ENCODE peak calls at places on chromosomes 16 and 17, in seven cellular contexts. One of them, this sample, is unnamed.

GRCh38 chr16:88467433-88468051 is 14.5 kb downstream of the ZFPM1 start:
- DNase-seq in endothelial cell of umbilical vein: no peak
- DNase-seq in stomach: no peak
- DNase-seq in HCT116: no peak
- DNase-seq in upper lobe of left lung: no peak
- DNase-seq in breast epithelium: no peak
- DNase-seq in HL-60: no peak
- DNase-seq in this sample: no peak

GRCh38 chr17:47315451-47316266 is 8.1 kb upstream of the EFCAB13 start:
- DNase-seq in endothelial cell of umbilical vein: peak; percentile 89
- DNase-seq in stomach: no peak
- DNase-seq in HCT116: peak; percentile 74
- DNase-seq in upper lobe of left lung: no peak
- DNase-seq in breast epithelium: no peak
- DNase-seq in HL-60: peak; percentile 34
- DNase-seq in this sample: peak; percentile 33

GRCh38 chr16:76639685-76640289 is 362.6 kb downstream of the CNTNAP4 start:
- DNase-seq in endothelial cell of umbilical vein: no peak
- DNase-seq in stomach: no peak
- DNase-seq in HCT116: no peak
- DNase-seq in upper lobe of left lung: no peak
- DNase-seq in breast epithelium: no peak
- DNase-seq in HL-60: no peak
- DNase-seq in this sample: no peak

GRCh38 chr17:751269-752001 is 629 bp downstream of the GEMIN4 start:
- DNase-seq in endothelial cell of umbilical vein: peak; percentile 39
- DNase-seq in stomach: peak; percentile 37
- DNase-seq in HCT116: no peak
- DNase-seq in upper lobe of left lung: no peak
- DNase-seq in breast epithelium: no peak
- DNase-seq in HL-60: no peak
- DNase-seq in this sample: peak; percentile 49

GRCh38 chr17:72077326-72077960 is 43.4 kb upstream of the SOX9 start:
- DNase-seq in endothelial cell of umbilical vein: no peak
- DNase-seq in stomach: no peak
- DNase-seq in HCT116: peak; percentile 8
- DNase-seq in upper lobe of left lung: no peak
- DNase-seq in breast epithelium: no peak
- DNase-seq in HL-60: no peak
- DNase-seq in this sample: no peak

GRCh38 chr16:66266436-66267286 is 99.8 kb upstream of the CDH5 start:
- DNase-seq in endothelial cell of umbilical vein: no peak
- DNase-seq in stomach: no peak
- DNase-seq in HCT116: no peak
- DNase-seq in upper lobe of left lung: peak; percentile 85
- DNase-seq in breast epithelium: peak; percentile 48
- DNase-seq in HL-60: no peak
- DNase-seq in this sample: peak; percentile 27

GRCh38 chr16:27486760-27487159 is 63.0 kb downstream of the GTF3C1 start:
- DNase-seq in endothelial cell of umbilical vein: no peak
- DNase-seq in stomach: no peak
- DNase-seq in HCT116: no peak
- DNase-seq in upper lobe of left lung: no peak
- DNase-seq in breast epithelium: no peak
- DNase-seq in HL-60: no peak
- DNase-seq in this sample: no peak

GRCh38 chr17:49343273-49343672 is 18.8 kb downstream of the ZNF652 start:
- DNase-seq in endothelial cell of umbilical vein: peak; percentile 14
- DNase-seq in stomach: no peak
- DNase-seq in HCT116: no peak
- DNase-seq in upper lobe of left lung: no peak
- DNase-seq in breast epithelium: no peak
- DNase-seq in HL-60: no peak
- DNase-seq in this sample: no peak

GRCh38 chr16:85524630-85525463 is 88.3 kb upstream of the GSE1 start:
- DNase-seq in endothelial cell of umbilical vein: no peak
- DNase-seq in stomach: peak; percentile 53
- DNase-seq in HCT116: no peak
- DNase-seq in upper lobe of left lung: peak; percentile 91
- DNase-seq in breast epithelium: peak; percentile 70
- DNase-seq in HL-60: peak; percentile 71
- DNase-seq in this sample: no peak

GRCh38 chr17:83079766-83080616 is 582 bp downstream of the METRNL start:
- DNase-seq in endothelial cell of umbilical vein: no peak
- DNase-seq in stomach: no peak
- DNase-seq in HCT116: no peak
- DNase-seq in upper lobe of left lung: peak; percentile 90
- DNase-seq in breast epithelium: no peak
- DNase-seq in HL-60: no peak
- DNase-seq in this sample: no peak
- H3K4me3 ChIP-seq in endothelial cell of umbilical vein: peak overlapping the region; percentile 42
- H3K4me3 ChIP-seq in stomach: peak overlapping the region; percentile 82
- H3K4me3 ChIP-seq in HCT116: peak overlapping the region; percentile 44
- H3K4me3 ChIP-seq in upper lobe of left lung: peak overlapping the region; percentile 80
- H3K4me3 ChIP-seq in breast epithelium: peak overlapping the region; percentile 98
- H3K4me3 ChIP-seq in HL-60: peak overlapping the region; percentile 37
- H3K4me3 ChIP-seq in this sample: peak overlapping the region; percentile 66

DNA sequence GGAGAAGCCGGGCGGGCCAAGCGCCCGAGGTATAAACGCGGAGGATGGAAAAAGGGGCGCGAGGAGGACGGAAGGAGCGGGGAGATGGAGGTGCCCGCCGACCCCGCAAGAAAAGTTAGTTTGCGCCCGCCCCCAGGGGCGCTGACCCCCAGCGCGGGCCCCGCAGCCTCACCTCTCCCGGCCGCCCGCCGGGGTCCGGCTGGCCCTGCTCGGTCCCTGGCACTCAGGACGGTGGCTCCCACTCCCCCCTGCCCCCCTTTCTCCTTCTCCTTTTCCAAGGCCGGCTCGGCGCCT is 161 bp downstream of the CASKIN2 start:
- DNase-seq in endothelial cell of umbilical vein: no peak
- DNase-seq in stomach: no peak
- DNase-seq in HCT116: no peak
- DNase-seq in upper lobe of left lung: no peak
- DNase-seq in breast epithelium: no peak
- DNase-seq in HL-60: no peak
- DNase-seq in this sample: no peak
- TF ChIP-seq POLR2AphosphoS5 in endothelial cell of umbilical vein: peak; percentile 28
- TF ChIP-seq POLR2AphosphoS5 in stomach: no peak
- TF ChIP-seq POLR2AphosphoS5 in HCT116: peak; percentile 73
- TF ChIP-seq POLR2AphosphoS5 in upper lobe of left lung: no peak
- TF ChIP-seq POLR2AphosphoS5 in breast epithelium: no peak
- TF ChIP-seq POLR2AphosphoS5 in HL-60: no peak
- TF ChIP-seq POLR2AphosphoS5 in this sample: no peak

GRCh38 chr17:58514795-58515157 is 338 bp upstream of the MTMR4 start:
- DNase-seq in endothelial cell of umbilical vein: no peak
- DNase-seq in stomach: no peak
- DNase-seq in HCT116: no peak
- DNase-seq in upper lobe of left lung: no peak
- DNase-seq in breast epithelium: no peak
- DNase-seq in HL-60: no peak
- DNase-seq in this sample: no peak
- H3K4me3 ChIP-seq in endothelial cell of umbilical vein: peak overlapping the region; percentile 6
- H3K4me3 ChIP-seq in stomach: peak overlapping the region; percentile 87
- H3K4me3 ChIP-seq in HCT116: peak overlapping the region; percentile 82
- H3K4me3 ChIP-seq in upper lobe of left lung: peak overlapping the region; percentile 65
- H3K4me3 ChIP-seq in breast epithelium: peak overlapping the region; percentile 93
- H3K4me3 ChIP-seq in HL-60: peak overlapping the region; percentile 78
- H3K4me3 ChIP-seq in this sample: peak overlapping the region; percentile 78

GRCh38 chr17:40218740-40219072 is 398 bp upstream of the WIPF2 start:
- DNase-seq in endothelial cell of umbilical vein: no peak
- DNase-seq in stomach: peak; percentile 61
- DNase-seq in HCT116: peak; percentile 47
- DNase-seq in upper lobe of left lung: no peak
- DNase-seq in breast epithelium: no peak
- DNase-seq in HL-60: peak; percentile 65
- DNase-seq in this sample: peak; percentile 71

GRCh38 chr17:40225151-40225550 is 6.0 kb downstream of the WIPF2 start:
- DNase-seq in endothelial cell of umbilical vein: no peak
- DNase-seq in stomach: no peak
- DNase-seq in HCT116: no peak
- DNase-seq in upper lobe of left lung: no peak
- DNase-seq in breast epithelium: no peak
- DNase-seq in HL-60: no peak
- DNase-seq in this sample: no peak

GRCh38 chr17:40224707-40225092 is 5.6 kb downstream of the WIPF2 start:
- DNase-seq in endothelial cell of umbilical vein: no peak
- DNase-seq in stomach: peak; percentile 40
- DNase-seq in HCT116: no peak
- DNase-seq in upper lobe of left lung: no peak
- DNase-seq in breast epithelium: no peak
- DNase-seq in HL-60: no peak
- DNase-seq in this sample: no peak

GRCh38 chr17:40218006-40218739 is 931 bp upstream of the WIPF2 start:
- DNase-seq in endothelial cell of umbilical vein: no peak
- DNase-seq in stomach: no peak
- DNase-seq in HCT116: no peak
- DNase-seq in upper lobe of left lung: no peak
- DNase-seq in breast epithelium: no peak
- DNase-seq in HL-60: no peak
- DNase-seq in this sample: no peak

GRCh38 chr17:40219073-40219860 is at the start of gene WIPF2:
- DNase-seq in endothelial cell of umbilical vein: peak; percentile 97
- DNase-seq in stomach: peak; percentile 98
- DNase-seq in HCT116: peak; percentile 89
- DNase-seq in upper lobe of left lung: peak; percentile 99
- DNase-seq in breast epithelium: peak; percentile 98
- DNase-seq in HL-60: peak; percentile 89
- DNase-seq in this sample: peak; percentile 99
- TF ChIP-seq POLR2AphosphoS5 in endothelial cell of umbilical vein: peak; percentile 53
- TF ChIP-seq POLR2AphosphoS5 in stomach: peak; percentile 81
- TF ChIP-seq POLR2AphosphoS5 in HCT116: no peak
- TF ChIP-seq POLR2AphosphoS5 in upper lobe of left lung: peak; percentile 92
- TF ChIP-seq POLR2AphosphoS5 in breast epithelium: peak; percentile 77
- TF ChIP-seq POLR2AphosphoS5 in HL-60: peak; percentile 83
- TF ChIP-seq POLR2AphosphoS5 in this sample: peak; percentile 73

DNA sequence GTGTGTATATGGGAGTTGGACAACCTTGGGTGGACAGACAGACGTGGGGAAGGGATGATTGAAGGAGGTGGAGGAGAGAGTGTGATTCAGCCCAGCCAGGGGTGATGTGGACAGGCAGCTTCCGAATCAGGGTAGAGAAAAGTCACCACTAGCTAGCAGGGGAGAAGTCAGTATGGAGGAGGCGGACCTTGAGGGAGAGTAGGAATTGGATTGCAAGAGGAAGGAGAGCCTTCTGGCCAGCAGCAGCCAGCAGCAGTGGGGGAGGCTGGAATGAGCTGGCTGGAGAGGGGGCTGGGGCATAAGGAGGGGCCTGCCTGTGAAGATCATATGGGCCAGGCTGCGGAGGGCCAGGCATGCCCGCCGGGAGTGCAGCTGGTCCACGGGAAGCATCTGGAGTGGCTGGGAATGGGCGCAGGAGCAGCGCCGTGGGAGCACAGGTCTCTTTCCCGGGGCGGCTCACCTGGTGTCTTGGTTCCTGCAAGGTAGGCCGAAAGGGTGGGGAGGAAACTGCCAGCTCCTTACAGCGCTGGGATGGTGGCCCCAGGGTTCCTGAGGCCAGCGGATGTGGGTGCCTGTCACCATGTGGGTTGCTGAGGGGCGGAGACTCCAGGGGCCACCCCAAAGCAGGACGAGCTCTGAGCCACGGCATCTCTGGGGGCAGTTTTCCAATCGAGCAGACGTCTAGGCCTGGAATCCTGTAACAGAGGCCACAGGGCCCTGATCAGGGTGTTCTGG is 235.3 kb downstream of the SEC14L1 start:
- DNase-seq in endothelial cell of umbilical vein: no peak
- DNase-seq in stomach: peak; percentile 45
- DNase-seq in HCT116: no peak
- DNase-seq in upper lobe of left lung: no peak
- DNase-seq in breast epithelium: no peak
- DNase-seq in HL-60: no peak
- DNase-seq in this sample: peak; percentile 55
- H3K4me3 ChIP-seq in endothelial cell of umbilical vein: no peak overlapping the region
- H3K4me3 ChIP-seq in stomach: peak overlapping the region; percentile 76
- H3K4me3 ChIP-seq in HCT116: no peak overlapping the region
- H3K4me3 ChIP-seq in upper lobe of left lung: peak overlapping the region; percentile 5
- H3K4me3 ChIP-seq in breast epithelium: peak overlapping the region; percentile 92
- H3K4me3 ChIP-seq in HL-60: no peak overlapping the region
- H3K4me3 ChIP-seq in this sample: no peak overlapping the region

DNA sequence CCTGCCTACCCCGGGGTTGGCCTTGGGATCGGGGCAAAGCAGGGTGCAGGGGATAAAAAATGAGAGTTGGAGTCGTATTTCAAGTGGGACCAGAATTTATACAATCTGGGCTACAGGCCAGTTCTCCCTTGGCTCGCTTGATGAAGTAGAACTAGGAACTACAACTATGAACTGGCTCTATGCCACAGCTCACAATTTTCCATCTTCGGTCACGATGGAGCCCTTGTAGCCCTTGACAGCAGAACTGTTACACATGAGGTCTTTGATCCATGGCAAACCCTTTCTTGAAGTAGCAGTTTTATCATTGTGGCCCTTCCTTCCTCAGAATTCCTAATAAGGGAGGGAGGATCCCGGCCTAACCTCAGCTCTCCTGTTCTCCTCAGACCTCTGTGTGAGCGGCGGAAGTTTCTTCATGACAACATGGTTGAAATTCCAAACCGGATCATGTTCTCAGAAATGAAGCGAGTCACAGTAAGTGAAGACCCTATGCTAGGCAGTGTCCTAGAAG is 17.1 kb downstream of the LIG3 start:
- DNase-seq in endothelial cell of umbilical vein: peak; percentile 21
- DNase-seq in stomach: peak; percentile 88
- DNase-seq in HCT116: no peak
- DNase-seq in upper lobe of left lung: no peak
- DNase-seq in breast epithelium: peak; percentile 63
- DNase-seq in HL-60: no peak
- DNase-seq in this sample: peak; percentile 38
- TF ChIP-seq POLR2AphosphoS5 in endothelial cell of umbilical vein: no peak
- TF ChIP-seq POLR2AphosphoS5 in stomach: peak; percentile 32
- TF ChIP-seq POLR2AphosphoS5 in HCT116: no peak
- TF ChIP-seq POLR2AphosphoS5 in upper lobe of left lung: no peak
- TF ChIP-seq POLR2AphosphoS5 in breast epithelium: no peak
- TF ChIP-seq POLR2AphosphoS5 in HL-60: no peak
- TF ChIP-seq POLR2AphosphoS5 in this sample: peak; percentile 71

This sample was measured in transverse colon.